ENCODE peak calls at places on chromosomes 12 and 14, in five cellular contexts. C is GM23248, G is kidney, T is HFF-Myc, D is A549. S is an unnamed sample.

GRCh38 chr12:81245918-81246611 is 168.2 kb downstream of the ACSS3 start:
- DNase-seq in D (no peak), G (no peak), T (no peak), C (no peak), S (no peak)

GRCh38 chr14:71206766-71207371 is 299.6 kb downstream of the PCNX1 start:
- DNase-seq in D (peak), C (peak), G (no peak), T (peak), S (peak)

GRCh38 chr12:94621662-94622359 is 28.5 kb downstream of the TMCC3 start:
- DNase-seq in G (no peak), C (peak), D (no peak), T (no peak), S (no peak)

GRCh38 chr12:49489720-49490119 is 49.1 kb upstream of the KCNH3 start:
- DNase-seq in T (no peak), C (peak), G (no peak), D (no peak), S (peak)

GRCh38 chr12:65368071-65368470 is 89.6 kb downstream of the MSRB3 start:
- DNase-seq in T (no peak), G (no peak), C (no peak), D (no peak), S (no peak)

GRCh38 chr12:4030938-4031702 is 157.9 kb upstream of the PARP11 start:
- DNase-seq in G (peak), D (peak), C (peak), T (peak), S (peak)

GRCh38 chr12:80356092-80356491 is 87.9 kb upstream of the PTPRQ start:
- DNase-seq in C (peak), D (no peak), T (no peak), G (no peak), S (no peak)

GRCh38 chr12:19190292-19191031 is 60.9 kb downstream of the PLEKHA5 start:
- DNase-seq in T (no peak), C (peak), D (no peak), G (no peak), S (peak)

GRCh38 chr14:77071938-77072388 is 26.1 kb upstream of the CIPC start:
- DNase-seq in D (no peak), T (no peak), G (no peak), C (peak), S (no peak)

GRCh38 chr14:102920998-102921304 is 1.5 kb upstream of the AMN start:
- DNase-seq in G (no peak), T (no peak), D (no peak), C (no peak), S (no peak)

GRCh38 chr14:102923201-102923919 is 897 bp downstream of the AMN start:
- DNase-seq in C (no peak), G (peak), T (no peak), D (no peak), S (no peak)

GRCh38 chr14:102920273-102920997 is 2.0 kb upstream of the AMN start:
- DNase-seq in T (no peak), C (no peak), D (no peak), G (peak), S (no peak)

GRCh38 chr14:102923920-102924486 is 1.5 kb downstream of the AMN start:
- DNase-seq in C (no peak), D (no peak), G (peak), T (no peak), S (no peak)

DNA sequence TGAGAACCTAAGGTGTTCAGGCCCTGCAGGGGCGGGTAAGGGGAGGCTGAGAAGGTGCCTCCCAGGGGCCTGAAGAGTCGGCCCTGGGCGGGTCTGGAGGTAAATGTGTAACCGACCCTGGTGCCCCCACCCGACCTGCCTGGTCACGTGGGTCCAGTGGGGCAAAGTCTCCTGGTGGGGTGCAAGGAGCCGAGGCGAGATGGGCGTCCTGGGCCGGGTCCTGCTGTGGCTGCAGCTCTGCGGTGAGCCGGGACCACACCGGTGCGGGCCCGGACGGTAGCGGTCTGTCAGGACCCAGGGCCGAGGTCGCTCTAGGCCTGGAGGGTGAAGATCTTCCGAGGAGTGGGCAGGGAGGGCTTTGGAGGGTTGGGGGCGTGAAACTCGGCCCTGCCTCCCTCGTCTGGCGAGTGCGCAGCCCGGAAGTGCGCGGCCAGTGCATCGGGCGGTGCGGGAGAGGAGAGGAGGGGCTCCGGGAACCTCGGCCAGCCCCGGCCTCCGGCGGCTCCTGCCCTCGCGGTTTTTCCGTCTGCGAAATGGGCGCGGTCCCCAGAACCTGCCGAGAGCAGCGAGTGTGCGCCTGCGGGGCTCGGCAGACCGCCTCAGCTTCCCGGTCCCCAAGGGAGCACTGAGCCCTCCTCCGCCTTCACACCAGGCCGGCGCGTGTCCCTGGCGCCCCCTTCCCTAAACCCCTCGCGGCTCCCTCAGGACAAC is at the start of gene AMN:
- DNase-seq in D (peak), G (peak), T (no peak), C (peak), S (no peak)
- H3K4me3 ChIP-seq in D (peak), G (peak), T (no peak), C (peak), S (peak)

DNA sequence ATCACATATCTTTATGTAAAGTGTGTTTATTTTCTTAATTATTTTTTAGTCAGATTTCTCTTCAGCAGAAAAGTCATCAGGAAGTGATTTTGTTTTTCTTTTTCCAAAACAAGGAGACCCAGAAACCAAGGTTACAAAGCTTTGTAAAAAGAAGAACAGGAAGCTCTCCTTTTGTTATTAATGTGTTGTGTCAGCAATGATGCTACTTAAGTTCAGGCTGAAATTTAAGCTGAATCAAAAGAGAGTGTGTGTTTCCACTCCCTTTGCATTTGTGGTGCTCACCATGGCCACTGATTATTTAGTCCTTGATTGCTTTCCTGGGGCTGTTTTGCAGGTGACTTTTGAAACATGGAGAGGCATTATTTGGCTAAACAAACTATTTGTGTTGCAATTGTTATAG is 155.3 kb upstream of the ATP2B1 start:
- DNase-seq in G (no peak), C (no peak), D (no peak), T (no peak), S (no peak)
- H3K4me3 ChIP-seq in G (no peak), C (no peak), D (no peak), T (no peak), S (no peak)

DNA sequence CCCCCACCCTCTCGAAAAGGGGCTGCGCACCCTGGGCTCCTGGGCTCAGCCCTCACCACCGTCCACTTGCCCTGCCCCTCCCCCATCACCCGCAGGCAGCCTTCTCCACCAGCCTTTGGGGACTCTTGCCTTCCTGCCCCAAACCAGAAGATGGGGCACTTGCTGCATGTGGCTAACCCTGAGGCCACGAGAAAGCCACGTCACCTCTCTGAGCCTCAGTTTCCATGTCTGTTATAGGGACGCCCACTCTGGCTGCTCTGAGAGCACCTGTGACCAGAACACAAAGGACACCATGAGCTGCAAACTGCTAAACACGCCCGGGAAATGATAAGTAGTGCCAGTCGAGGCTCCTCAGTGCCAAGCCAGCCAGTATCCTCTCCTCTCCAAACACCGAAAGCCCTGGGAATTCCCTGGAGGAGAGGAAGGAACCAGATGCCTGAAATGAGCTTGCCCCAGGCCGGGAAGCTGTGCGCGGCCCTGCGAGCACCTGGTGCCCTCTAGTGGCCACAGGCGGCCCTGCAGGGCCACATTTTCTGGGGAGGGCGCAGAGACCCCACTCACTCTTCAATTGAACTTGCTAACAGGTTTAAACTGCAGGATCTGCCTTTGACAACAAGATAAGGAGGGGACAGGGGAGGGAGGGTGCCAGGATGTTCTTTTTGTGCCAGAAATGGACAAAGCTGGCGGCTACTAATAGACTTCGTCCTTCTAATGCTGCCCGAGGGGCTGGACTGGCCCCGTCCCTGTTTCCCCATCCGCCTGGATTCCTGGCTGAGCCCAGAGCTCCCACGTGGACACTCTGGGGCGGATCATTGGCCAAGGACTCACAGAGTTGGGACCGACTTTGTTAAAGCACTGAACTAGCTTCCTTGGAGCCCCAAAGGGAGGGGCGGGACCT is 10.2 kb upstream of the SERPINA9 start:
- DNase-seq in T (peak), C (peak), D (peak), G (no peak), S (no peak)
- H3K4me3 ChIP-seq in T (no peak), C (no peak), D (no peak), G (peak), S (no peak)

DNA sequence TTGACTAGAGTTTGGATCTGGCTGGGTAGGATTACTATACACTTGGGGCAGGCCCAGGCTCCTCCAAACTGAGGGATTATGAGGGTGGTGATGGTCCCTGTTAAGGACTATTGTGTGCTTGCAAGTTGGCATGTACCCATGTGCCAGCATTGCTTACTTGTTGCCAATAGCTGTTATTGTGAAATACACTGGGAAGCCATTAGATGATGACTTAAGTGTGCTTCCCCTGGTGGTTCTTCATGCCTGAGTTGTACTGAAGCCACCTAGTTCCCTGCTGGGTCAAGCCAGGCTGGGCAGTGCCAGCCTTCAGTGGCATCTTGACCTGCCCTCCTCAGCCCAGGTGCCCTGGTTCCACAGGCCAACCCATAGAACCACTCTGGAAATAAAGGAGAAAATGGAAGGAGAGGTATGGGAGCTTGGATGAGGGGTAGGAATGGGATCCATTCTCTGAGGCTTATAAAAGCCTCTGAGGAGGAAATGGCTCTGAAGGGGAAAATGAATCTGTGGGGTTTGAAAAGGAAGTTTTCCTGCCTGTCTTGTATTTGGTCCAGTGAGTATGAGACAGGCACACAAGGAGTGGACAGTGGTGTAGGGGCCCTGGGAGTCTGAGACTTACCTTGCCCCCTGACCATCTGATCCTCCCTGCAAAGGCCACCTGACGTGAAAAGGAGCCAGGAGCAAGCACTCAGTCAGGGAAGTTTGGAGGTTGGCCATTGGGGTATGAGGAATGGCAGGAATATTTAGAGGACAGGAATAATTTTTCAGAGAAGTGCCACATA is 724 bp downstream of the LTB4R start:
- DNase-seq in T (no peak), G (no peak), D (no peak), C (peak), S (no peak)
- H3K4me3 ChIP-seq in T (no peak), G (no peak), D (no peak), C (no peak), S (no peak)

GRCh38 chr14:60093606-60094005 is 1.9 kb downstream of the PCNX4 start:
- DNase-seq in T (no peak), C (peak), G (no peak), D (no peak), S (no peak)
- H3K4me3 ChIP-seq in T (peak), C (peak), G (peak), D (peak), S (peak)

GRCh38 chr12:110278137-110278536 is 2.9 kb upstream of the ATP2A2 start:
- DNase-seq in T (no peak), D (no peak), C (no peak), G (no peak), S (no peak)

GRCh38 chr12:110277705-110278104 is 3.3 kb upstream of the ATP2A2 start:
- DNase-seq in D (no peak), G (no peak), T (no peak), C (no peak), S (no peak)

GRCh38 chr12:110280784-110281548 is at the start of gene ATP2A2:
- DNase-seq in C (peak), D (peak), G (peak), T (no peak), S (no peak)

GRCh38 chr12:110279976-110280783 is 867 bp upstream of the ATP2A2 start:
- DNase-seq in G (no peak), D (peak), T (no peak), C (peak), S (no peak)

DNA sequence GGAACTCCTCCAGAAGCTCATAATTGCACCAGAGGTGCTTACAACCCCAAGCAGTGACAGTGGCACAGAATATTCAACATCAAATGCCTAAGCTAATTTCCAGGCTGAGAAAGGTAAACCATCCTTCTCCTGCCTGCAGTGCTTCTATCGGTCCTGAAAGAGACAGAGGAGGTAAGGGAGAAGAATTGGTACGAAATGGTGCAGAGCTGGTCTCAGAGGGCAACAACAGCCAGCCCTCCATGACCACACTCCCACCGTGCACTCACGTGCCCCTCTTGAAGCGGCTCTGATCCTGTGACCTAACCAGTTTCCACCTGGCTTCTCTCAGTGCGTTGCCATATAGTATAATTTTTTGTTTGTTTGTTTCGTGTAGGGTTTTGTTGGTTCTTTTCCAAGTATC is 1.5 kb upstream of the ATP2A2 start:
- DNase-seq in T (no peak), C (no peak), G (no peak), D (no peak), S (no peak)
- H3K4me3 ChIP-seq in T (no peak), C (no peak), G (no peak), D (peak), S (no peak)

DNA sequence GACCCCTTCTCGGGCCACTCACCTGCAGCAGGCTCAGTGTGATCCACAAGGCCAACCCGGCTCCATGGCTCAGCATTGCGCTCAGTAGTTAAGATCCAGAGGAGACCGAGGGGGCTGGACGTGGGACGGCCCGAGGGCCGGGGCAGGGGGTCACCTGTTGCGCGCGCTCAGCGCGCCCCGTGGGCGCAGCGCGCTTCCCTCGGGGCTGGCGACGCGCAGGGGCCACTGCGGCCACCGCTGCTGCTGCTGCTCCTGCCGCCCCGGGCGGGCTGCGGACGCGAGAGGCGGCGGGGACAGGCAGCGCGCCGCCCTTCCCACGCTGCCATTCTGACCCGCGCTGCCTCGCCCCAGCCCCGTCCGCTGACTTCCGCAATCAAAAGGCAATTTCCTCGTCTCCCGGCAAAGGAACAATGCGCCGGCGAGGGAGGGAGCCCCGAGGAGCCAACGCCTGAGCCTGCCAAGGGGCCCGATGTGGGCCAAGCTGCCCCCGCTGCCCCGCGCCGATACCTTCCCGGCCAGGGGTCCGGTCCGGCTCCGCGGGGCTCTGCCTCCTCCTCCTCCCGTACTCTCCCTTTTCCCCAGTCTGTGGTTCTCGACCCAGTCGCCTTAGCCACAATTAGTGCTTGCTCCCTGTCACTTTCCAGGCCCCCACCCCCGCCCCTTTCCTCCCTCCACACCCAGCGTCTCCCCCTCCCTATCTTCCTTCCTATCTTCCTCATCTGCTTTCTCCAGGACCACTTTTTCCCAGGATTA is 27.3 kb downstream of the PTPRB start:
- DNase-seq in T (no peak), G (peak), D (peak), C (peak), S (no peak)
- H3K4me3 ChIP-seq in T (peak), G (peak), D (peak), C (peak), S (peak)

S was measured in retinal pigment epithelial cell.